ENCODE peak calls at places on chromosomes 7 and 10, in five cellular contexts. W is head of caudate nucleus; O is left cardiac atrium; M is GDM1; Y is naive thymus-derived CD8-positive, alpha-beta T cell. X is an unnamed sample.
A peak's percentile ranks its signal among the peaks of the same experiment; 100 is the strongest.

GRCh38 chr7:106484562-106484961 is 176.4 kb downstream of the CCDC71L start:
- DNase-seq in W (no peak), O (no peak), M (no peak), Y (no peak), X (no peak)

GRCh38 chr10:100864981-100865380 is 47.8 kb upstream of the SLF2 start:
- DNase-seq in W (no peak), O (no peak), M (no peak), Y (no peak), X (no peak)

GRCh38 chr7:103987455-103987854 is 2.0 kb downstream of the RELN start:
- DNase-seq in W (no peak), O (no peak), M (no peak), Y (no peak), X (no peak)

GRCh38 chr7:43303740-43304241 is 191.3 kb downstream of the HECW1 start:
- DNase-seq in W (peak; percentile 63), O (no peak), M (no peak), Y (no peak), X (no peak)

GRCh38 chr7:47945261-47946015 is 2.8 kb downstream of the PKD1L1 start:
- DNase-seq in W (peak; percentile 84), O (peak; percentile 88), M (no peak), Y (peak; percentile 66), X (peak; percentile 57)

GRCh38 chr10:88507380-88507779 is 75.7 kb downstream of the RNLS start:
- DNase-seq in W (no peak), O (no peak), M (no peak), Y (no peak), X (no peak)

GRCh38 chr7:130273863-130274262 is 7.2 kb downstream of the CPA2 start:
- DNase-seq in W (no peak), O (no peak), M (no peak), Y (no peak), X (peak; percentile 66)

GRCh38 chr7:1965579-1966294 is 267.0 kb downstream of the MAD1L1 start:
- DNase-seq in W (no peak), O (peak; percentile 52), M (no peak), Y (no peak), X (no peak)

GRCh38 chr10:1059902-1060301 is 3.7 kb downstream of the WDR37 start:
- DNase-seq in W (no peak), O (no peak), M (no peak), Y (no peak), X (no peak)

GRCh38 chr7:2860627-2861133 is 16.6 kb upstream of the GNA12 start:
- DNase-seq in W (no peak), O (no peak), M (no peak), Y (no peak), X (peak; percentile 77)

GRCh38 chr7:44448922-44449321 is 41.5 kb downstream of the NUDCD3 start:
- DNase-seq in W (no peak), O (no peak), M (no peak), Y (no peak), X (no peak)

GRCh38 chr7:86933295-86933845 is 126.1 kb downstream of the ELAPOR2 start:
- DNase-seq in W (no peak), O (no peak), M (no peak), Y (no peak), X (no peak)

GRCh38 chr10:88207121-88207546 is 343.7 kb downstream of the PTEN start:
- DNase-seq in W (no peak), O (no peak), M (no peak), Y (no peak), X (no peak)

GRCh38 chr10:4646546-4646945 is 179.5 kb upstream of the AKR1E2 start:
- DNase-seq in W (no peak), O (no peak), M (no peak), Y (no peak), X (no peak)

GRCh38 chr7:73738220-73738611 is 386 bp downstream of the ABHD11 start:
- DNase-seq in W (peak; percentile 34), O (peak; percentile 63), M (peak; percentile 49), Y (peak; percentile 70), X (peak; percentile 59)

GRCh38 chr10:47370015-47370767 is 13.9 kb downstream of the ZNF488 start:
- DNase-seq in W (peak; percentile 8), O (no peak), M (no peak), Y (no peak), X (no peak)

GRCh38 chr7:100065452-100066186 is 15.9 kb downstream of the ZNF3 start:
- DNase-seq in W (no peak), O (no peak), M (no peak), Y (no peak), X (no peak)

GRCh38 chr7:33673029-33673700 is 232.2 kb upstream of the BMPER start:
- DNase-seq in W (no peak), O (no peak), M (no peak), Y (no peak), X (no peak)

GRCh38 chr7:93921190-93921585 is 347 bp upstream of the GNG11 start:
- DNase-seq in W (no peak), O (no peak), M (no peak), Y (no peak), X (no peak)

GRCh38 chr7:18393465-18394118 is 102.0 kb upstream of the HDAC9 start:
- DNase-seq in W (no peak), O (no peak), M (no peak), Y (no peak), X (peak; percentile 80)

GRCh38 chr7:101333912-101334311 is 12.3 kb upstream of the IFT22 start:
- DNase-seq in W (no peak), O (no peak), M (peak; percentile 2), Y (no peak), X (no peak)

X was measured in NCI-H146.